ENCODE peak calls at places on chromosomes 1 and 21, in five cellular contexts. K is Peyer's patch, L is erythroblast, P is HCT116, J is body of pancreas. R is an unnamed sample.

GRCh38 chr1:238191161-238191560 is 300.4 kb upstream of the ZP4 start:
- DNase-seq in K (no peak), L (no peak), P (no peak), J (no peak), R (no peak)

GRCh38 chr1:209456878-209457277 is 126.6 kb upstream of the CAMK1G start:
- DNase-seq in K (no peak), L (no peak), P (no peak), J (no peak), R (no peak)

GRCh38 chr1:7117599-7118281 is 332.5 kb downstream of the CAMTA1 start:
- DNase-seq in K (no peak), L (no peak), P (peak; percentile 85), J (no peak), R (no peak)

GRCh38 chr1:209899948-209900347 is 38.1 kb upstream of the SYT14 start:
- DNase-seq in K (no peak), L (peak; percentile 26), P (peak; percentile 22), J (no peak), R (no peak)

GRCh38 chr1:228804640-228805413 is 69.5 kb downstream of the RHOU start:
- DNase-seq in K (no peak), L (no peak), P (no peak), J (no peak), R (no peak)

GRCh38 chr21:45343891-45344290 is 56.2 kb upstream of the POFUT2 start:
- DNase-seq in K (no peak), L (no peak), P (no peak), J (no peak), R (no peak)

GRCh38 chr1:28507247-28507645 is 1.4 kb downstream of the RCC1 start:
- DNase-seq in K (no peak), L (no peak), P (no peak), J (no peak), R (no peak)

GRCh38 chr1:168338589-168339503 is 58.2 kb downstream of the TBX19 start:
- DNase-seq in K (no peak), L (no peak), P (no peak), J (no peak), R (no peak)

GRCh38 chr1:163072658-163073057 is 3.5 kb downstream of the RGS4 start:
- DNase-seq in K (no peak), L (no peak), P (no peak), J (no peak), R (no peak)

GRCh38 chr21:42833439-42833815 is 45.9 kb downstream of the WDR4 start:
- DNase-seq in K (peak; percentile 73), L (peak; percentile 38), P (peak; percentile 10), J (no peak), R (peak; percentile 64)

GRCh38 chr1:214550339-214551051 is 907 bp downstream of the PTPN14 start:
- DNase-seq in K (no peak), L (no peak), P (no peak), J (no peak), R (no peak)

GRCh38 chr21:35505067-35505466 is 456.0 kb upstream of the RUNX1 start:
- DNase-seq in K (no peak), L (no peak), P (no peak), J (no peak), R (no peak)

GRCh38 chr1:95437011-95437410 is 203.0 kb downstream of the RWDD3 start:
- DNase-seq in K (no peak), L (no peak), P (no peak), J (no peak), R (no peak)

GRCh38 chr1:86914998-86915736 is 732 bp downstream of the HS2ST1 start:
- DNase-seq in K (peak; percentile 78), L (peak; percentile 78), P (no peak), J (peak; percentile 57), R (peak; percentile 54)

GRCh38 chr1:204398197-204399125 is 13.2 kb downstream of the PPP1R15B start:
- DNase-seq in K (peak; percentile 87), L (peak; percentile 83), P (peak; percentile 82), J (peak; percentile 80), R (peak; percentile 88)

GRCh38 chr1:56688522-56689026 is 43.5 kb downstream of the PRKAA2 start:
- DNase-seq in K (no peak), L (no peak), P (peak; percentile 96), J (no peak), R (no peak)

GRCh38 chr1:38608202-38608864 is 251.2 kb downstream of the RRAGC start:
- DNase-seq in K (no peak), L (peak; percentile 23), P (peak; percentile 8), J (no peak), R (no peak)

DNA sequence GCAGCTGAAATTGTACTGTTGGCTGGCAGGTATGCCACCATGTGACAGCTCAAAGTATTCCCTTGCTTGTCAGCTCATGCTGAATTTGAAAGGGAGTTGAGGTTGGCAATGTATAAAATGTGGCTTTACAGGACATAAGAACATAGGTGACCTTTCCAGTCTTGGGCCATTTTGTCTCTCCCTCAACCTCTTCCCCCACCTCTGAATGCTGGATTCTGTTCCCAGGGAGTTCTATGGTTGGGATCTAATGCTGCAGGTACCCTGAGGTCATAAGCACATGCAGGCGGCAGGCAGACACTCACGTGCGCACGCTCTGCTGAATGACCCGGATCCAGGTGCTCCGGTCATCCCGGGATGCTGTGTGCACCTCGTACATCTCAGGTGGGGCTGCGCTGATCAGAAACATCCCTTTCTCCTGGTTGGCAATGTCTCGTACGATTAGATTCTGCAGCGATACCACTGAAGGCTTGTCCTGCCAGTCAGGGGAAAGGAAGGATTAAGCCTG is 16.0 kb downstream of the RXFP4 start:
- DNase-seq in K (no peak), L (no peak), P (no peak), J (no peak), R (no peak)
- TF ChIP-seq POLR2A in K (no peak), L (no peak), P (no peak), J (no peak), R (no peak)

GRCh38 chr1:9202240-9202870 is 32.2 kb upstream of the H6PD start:
- DNase-seq in K (no peak), L (no peak), P (no peak), J (no peak), R (no peak)
- TF ChIP-seq POLR2A in K (no peak), L (no peak), P (no peak), J (no peak), R (no peak)

GRCh38 chr1:182614796-182615451 is 10.7 kb upstream of the RGS16 start:
- DNase-seq in K (peak; percentile 83), L (peak; percentile 74), P (no peak), J (peak; percentile 46), R (peak; percentile 72)
- TF ChIP-seq POLR2A in K (no peak), L (peak; percentile 35), P (no peak), J (peak; percentile 23), R (peak; percentile 14)

GRCh38 chr1:16630661-16631247 is 17.4 kb upstream of the NBPF1 start:
- DNase-seq in K (peak; percentile 53), L (no peak), P (no peak), J (peak; percentile 21), R (peak; percentile 24)

GRCh38 chr1:16628361-16629111 is 15.2 kb upstream of the NBPF1 start:
- DNase-seq in K (peak; percentile 60), L (no peak), P (no peak), J (no peak), R (peak; percentile 19)

GRCh38 chr1:16625497-16626408 is 12.4 kb upstream of the NBPF1 start:
- DNase-seq in K (peak; percentile 58), L (peak; percentile 43), P (no peak), J (no peak), R (peak; percentile 29)

DNA sequence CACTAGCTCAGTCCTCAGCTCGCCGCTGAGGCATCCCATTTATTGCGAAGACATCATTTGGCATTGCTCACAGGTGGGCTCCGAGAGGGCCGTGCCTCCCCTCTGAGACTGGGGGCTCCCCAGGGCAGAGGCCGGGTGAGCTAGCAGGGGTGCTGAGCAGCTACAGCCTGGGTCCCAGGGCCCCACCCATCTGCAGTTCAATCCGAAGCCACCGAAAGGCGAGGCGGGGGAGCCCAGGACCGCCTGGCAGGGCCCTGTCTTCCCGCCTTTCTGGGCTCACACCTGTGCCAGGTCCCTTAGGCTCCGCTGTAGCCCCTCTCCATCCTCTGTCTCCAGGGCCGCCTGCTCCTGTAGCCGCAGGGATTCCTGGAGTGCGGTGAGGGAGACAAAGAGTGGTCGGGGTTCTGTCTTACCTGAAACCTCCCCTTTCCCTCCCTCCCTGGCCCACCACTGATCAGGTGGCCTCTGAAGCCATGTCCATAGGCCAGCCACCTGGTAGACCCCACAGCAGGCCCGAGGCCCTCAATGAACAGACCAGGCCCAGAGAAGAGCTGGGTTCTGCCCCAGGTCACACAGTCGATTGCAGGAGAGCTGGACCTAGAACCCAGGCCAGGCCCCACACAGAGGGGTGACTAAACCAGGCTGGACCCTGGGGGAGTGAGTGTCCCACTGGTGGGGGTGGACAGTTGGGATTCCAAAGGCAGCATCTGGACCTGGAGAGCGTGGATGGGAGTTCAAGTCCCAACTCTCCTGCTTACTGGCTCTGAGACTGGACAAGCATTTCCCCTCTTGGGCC is 18.1 kb upstream of the NBPF1 start:
- DNase-seq in K (peak; percentile 63), L (no peak), P (no peak), J (peak; percentile 16), R (peak; percentile 29)
- TF ChIP-seq POLR2A in K (no peak), L (no peak), P (no peak), J (no peak), R (no peak)

GRCh38 chr1:9126511-9126910 is 2.4 kb downstream of the GPR157 start:
- DNase-seq in K (no peak), L (no peak), P (no peak), J (no peak), R (no peak)

GRCh38 chr1:9128520-9129371 is at the start of gene GPR157:
- DNase-seq in K (peak; percentile 97), L (peak; percentile 76), P (peak; percentile 70), J (peak; percentile 94), R (peak; percentile 95)

GRCh38 chr1:9127395-9128160 is 1.3 kb downstream of the GPR157 start:
- DNase-seq in K (no peak), L (no peak), P (no peak), J (peak; percentile 26), R (no peak)

GRCh38 chr1:9129391-9130041 is 614 bp upstream of the GPR157 start:
- DNase-seq in K (peak; percentile 99), L (peak; percentile 70), P (peak; percentile 69), J (peak; percentile 92), R (peak; percentile 97)

GRCh38 chr1:9128161-9128519 is 762 bp downstream of the GPR157 start:
- DNase-seq in K (peak; percentile 66), L (no peak), P (no peak), J (peak; percentile 36), R (peak; percentile 59)
- TF ChIP-seq POLR2A in K (no peak), L (no peak), P (no peak), J (no peak), R (no peak)

DNA sequence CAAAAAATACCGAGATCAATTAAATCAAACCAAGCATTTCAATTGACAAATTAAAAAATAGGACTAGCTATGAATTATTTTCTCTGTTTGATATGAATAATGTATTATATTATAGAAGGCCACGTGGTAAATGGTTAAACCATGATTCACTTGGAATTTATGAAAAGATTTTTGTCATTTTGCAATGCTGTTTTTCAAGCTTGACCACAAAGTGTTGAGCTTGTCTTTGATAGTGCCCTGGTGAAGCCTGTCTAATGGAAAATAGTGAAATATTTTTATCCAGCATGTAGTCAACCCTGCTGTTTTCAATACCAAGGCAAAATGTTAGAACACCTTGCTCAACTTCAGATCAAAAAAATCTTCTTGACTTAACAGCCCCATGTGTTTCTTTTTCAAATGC is 288.0 kb upstream of the PRMT6 start:
- DNase-seq in K (no peak), L (no peak), P (no peak), J (no peak), R (no peak)
- TF ChIP-seq POLR2A in K (no peak), L (no peak), P (no peak), J (no peak), R (no peak)

GRCh38 chr1:35600593-35600992 is 27.5 kb downstream of the TFAP2E start:
- DNase-seq in K (no peak), L (no peak), P (no peak), J (no peak), R (no peak)
- TF ChIP-seq POLR2A in K (no peak), L (no peak), P (no peak), J (no peak), R (no peak)

GRCh38 chr1:27341525-27342252 is at the start of gene SYTL1:
- DNase-seq in K (peak; percentile 84), L (no peak), P (peak; percentile 63), J (peak; percentile 79), R (peak; percentile 75)
- TF ChIP-seq POLR2A in K (no peak), L (peak; percentile 29), P (peak; percentile 29), J (peak; percentile 51), R (peak; percentile 12)